ENCODE peak calls at places on chromosomes 6 and 20, in eight cellular contexts. One of them, this sample, is unnamed.

GRCh38 chr20:63739129-63740069 is at the start of gene SLC2A4RG:
- DNase-seq in CD8-positive, alpha-beta T cell: peak; percentile 67
- DNase-seq in GM23338: peak; percentile 79
- DNase-seq in RWPE2: peak; percentile 89
- DNase-seq in right lobe of liver: peak; percentile 90
- DNase-seq in A673: peak; percentile 81
- DNase-seq in uterus: peak; percentile 72
- DNase-seq in Panc1: no peak
- DNase-seq in this sample: no peak

GRCh38 chr6:133921249-133921859 is 31.7 kb upstream of the TBPL1 start:
- DNase-seq in A673: peak; percentile 85
- DNase-seq in Panc1: peak; percentile 48
- DNase-seq in right lobe of liver: peak; percentile 51
- DNase-seq in GM23338: peak; percentile 94
- DNase-seq in RWPE2: no peak
- DNase-seq in CD8-positive, alpha-beta T cell: peak; percentile 66
- DNase-seq in uterus: peak; percentile 85
- DNase-seq in this sample: peak; percentile 83

GRCh38 chr6:28303570-28303969 is 22.2 kb downstream of the PGBD1 start:
- DNase-seq in CD8-positive, alpha-beta T cell: no peak
- DNase-seq in uterus: no peak
- DNase-seq in GM23338: no peak
- DNase-seq in right lobe of liver: no peak
- DNase-seq in A673: no peak
- DNase-seq in Panc1: no peak
- DNase-seq in RWPE2: no peak
- DNase-seq in this sample: no peak

GRCh38 chr6:169045486-169045885 is 208.2 kb downstream of the THBS2 start:
- DNase-seq in uterus: no peak
- DNase-seq in Panc1: no peak
- DNase-seq in CD8-positive, alpha-beta T cell: no peak
- DNase-seq in RWPE2: no peak
- DNase-seq in A673: no peak
- DNase-seq in GM23338: no peak
- DNase-seq in right lobe of liver: no peak
- DNase-seq in this sample: no peak

GRCh38 chr6:3094815-3095214 is 23.7 kb upstream of the BPHL start:
- DNase-seq in A673: no peak
- DNase-seq in RWPE2: no peak
- DNase-seq in right lobe of liver: no peak
- DNase-seq in GM23338: no peak
- DNase-seq in CD8-positive, alpha-beta T cell: no peak
- DNase-seq in uterus: no peak
- DNase-seq in Panc1: no peak
- DNase-seq in this sample: no peak

GRCh38 chr6:46135176-46135575 is 5.4 kb downstream of the ENPP4 start:
- DNase-seq in Panc1: no peak
- DNase-seq in CD8-positive, alpha-beta T cell: no peak
- DNase-seq in uterus: no peak
- DNase-seq in A673: no peak
- DNase-seq in GM23338: no peak
- DNase-seq in right lobe of liver: no peak
- DNase-seq in RWPE2: no peak
- DNase-seq in this sample: no peak

GRCh38 chr6:16437095-16437494 is 198.7 kb downstream of the GMPR start:
- DNase-seq in GM23338: no peak
- DNase-seq in right lobe of liver: no peak
- DNase-seq in CD8-positive, alpha-beta T cell: no peak
- DNase-seq in Panc1: no peak
- DNase-seq in A673: no peak
- DNase-seq in uterus: no peak
- DNase-seq in RWPE2: no peak
- DNase-seq in this sample: no peak

GRCh38 chr20:17650816-17651760 is 31.0 kb downstream of the RRBP1 start:
- DNase-seq in RWPE2: no peak
- DNase-seq in right lobe of liver: no peak
- DNase-seq in A673: no peak
- DNase-seq in uterus: peak; percentile 25
- DNase-seq in Panc1: no peak
- DNase-seq in GM23338: no peak
- DNase-seq in CD8-positive, alpha-beta T cell: no peak
- DNase-seq in this sample: no peak

GRCh38 chr20:31819083-31819784 is at the start of gene MYLK2:
- DNase-seq in CD8-positive, alpha-beta T cell: no peak
- DNase-seq in right lobe of liver: no peak
- DNase-seq in Panc1: no peak
- DNase-seq in GM23338: peak; percentile 37
- DNase-seq in A673: no peak
- DNase-seq in RWPE2: peak; percentile 75
- DNase-seq in uterus: no peak
- DNase-seq in this sample: no peak

GRCh38 chr6:139323511-139324445 is 32.0 kb upstream of the TXLNB start:
- DNase-seq in right lobe of liver: peak; percentile 68
- DNase-seq in GM23338: peak; percentile 86
- DNase-seq in RWPE2: no peak
- DNase-seq in uterus: peak; percentile 67
- DNase-seq in Panc1: no peak
- DNase-seq in CD8-positive, alpha-beta T cell: peak; percentile 85
- DNase-seq in A673: peak; percentile 48
- DNase-seq in this sample: peak; percentile 80

GRCh38 chr20:32456869-32457421 is 98.8 kb downstream of the ASXL1 start:
- DNase-seq in uterus: no peak
- DNase-seq in A673: peak; percentile 68
- DNase-seq in Panc1: no peak
- DNase-seq in GM23338: peak; percentile 88
- DNase-seq in RWPE2: peak; percentile 87
- DNase-seq in right lobe of liver: no peak
- DNase-seq in CD8-positive, alpha-beta T cell: no peak
- DNase-seq in this sample: no peak

GRCh38 chr20:51121901-51122412 is 99.0 kb upstream of the KCNG1 start:
- DNase-seq in GM23338: no peak
- DNase-seq in uterus: no peak
- DNase-seq in CD8-positive, alpha-beta T cell: no peak
- DNase-seq in RWPE2: peak; percentile 76
- DNase-seq in Panc1: peak; percentile 42
- DNase-seq in A673: no peak
- DNase-seq in right lobe of liver: no peak
- DNase-seq in this sample: peak; percentile 49

GRCh38 chr6:25639653-25640052 is 12.4 kb upstream of the SCGN start:
- DNase-seq in uterus: no peak
- DNase-seq in Panc1: no peak
- DNase-seq in GM23338: no peak
- DNase-seq in right lobe of liver: no peak
- DNase-seq in CD8-positive, alpha-beta T cell: no peak
- DNase-seq in RWPE2: no peak
- DNase-seq in A673: no peak
- DNase-seq in this sample: no peak

DNA sequence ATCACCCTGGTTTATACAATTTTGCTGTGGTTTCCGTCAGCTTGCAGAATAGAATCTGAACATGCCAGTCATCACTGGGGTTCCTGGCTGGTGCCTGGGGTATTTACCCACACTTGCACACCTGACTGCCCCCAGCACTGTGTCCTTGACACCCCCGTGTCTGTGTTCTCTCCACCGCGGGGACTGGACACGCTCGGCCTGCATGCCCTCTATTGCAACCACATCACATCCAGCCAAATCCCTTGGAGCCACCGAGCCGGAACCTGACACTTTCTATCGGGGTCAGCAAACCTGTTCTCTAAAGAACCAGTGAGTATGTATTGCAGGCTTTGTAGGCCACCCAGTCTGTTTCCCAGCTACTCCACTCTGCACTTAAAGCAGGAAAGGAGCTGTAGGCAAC is 527.5 kb downstream of the PRKN start:
- DNase-seq in GM23338: no peak
- DNase-seq in RWPE2: no peak
- DNase-seq in A673: no peak
- DNase-seq in Panc1: no peak
- DNase-seq in right lobe of liver: no peak
- DNase-seq in CD8-positive, alpha-beta T cell: no peak
- DNase-seq in uterus: no peak
- DNase-seq in this sample: no peak
- H3K27ac ChIP-seq in GM23338: no peak overlapping the region
- H3K27ac ChIP-seq in RWPE2: no peak overlapping the region
- H3K27ac ChIP-seq in A673: no peak overlapping the region
- H3K27ac ChIP-seq in Panc1: no peak overlapping the region
- H3K27ac ChIP-seq in right lobe of liver: no peak overlapping the region
- H3K27ac ChIP-seq in CD8-positive, alpha-beta T cell: no peak overlapping the region
- H3K27ac ChIP-seq in uterus: no peak overlapping the region
- H3K27ac ChIP-seq in this sample: no peak overlapping the region

GRCh38 chr20:9996944-9997343 is 37.8 kb upstream of the ANKEF1 start:
- DNase-seq in right lobe of liver: no peak
- DNase-seq in A673: no peak
- DNase-seq in RWPE2: no peak
- DNase-seq in Panc1: no peak
- DNase-seq in CD8-positive, alpha-beta T cell: no peak
- DNase-seq in uterus: no peak
- DNase-seq in GM23338: no peak
- DNase-seq in this sample: peak; percentile 28
- H3K27me3 ChIP-seq in right lobe of liver: no peaks in the 10 kb centered on the region
- H3K27me3 ChIP-seq in A673: no peaks in the 10 kb centered on the region
- H3K27me3 ChIP-seq in RWPE2: peaks cover 4% of the 10 kb centered on the region
- H3K27me3 ChIP-seq in Panc1: no peaks in the 10 kb centered on the region
- H3K27me3 ChIP-seq in CD8-positive, alpha-beta T cell: no peaks in the 10 kb centered on the region
- H3K27me3 ChIP-seq in uterus: no peaks in the 10 kb centered on the region
- H3K27me3 ChIP-seq in GM23338: no peaks in the 10 kb centered on the region
- H3K27me3 ChIP-seq in this sample: no peaks in the 10 kb centered on the region

DNA sequence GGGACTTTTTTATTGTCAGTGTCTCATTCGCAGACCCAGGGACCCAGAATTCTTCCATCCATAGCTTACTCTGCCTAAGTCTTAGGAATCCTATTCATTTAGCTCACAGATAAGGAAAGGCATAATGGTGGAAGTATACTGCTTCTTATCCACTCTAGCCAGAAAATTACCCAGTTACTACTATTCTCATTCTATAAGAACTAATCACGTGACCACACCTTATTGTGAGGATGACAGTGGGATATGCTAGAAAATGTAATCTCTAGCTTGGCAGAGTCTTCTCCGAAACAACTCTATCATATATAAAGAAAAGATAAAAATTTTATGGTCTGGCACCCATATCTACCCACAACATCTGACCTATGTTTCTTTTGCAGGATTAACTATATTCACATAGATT is 21.2 kb downstream of the TFAP2D start:
- DNase-seq in GM23338: no peak
- DNase-seq in right lobe of liver: no peak
- DNase-seq in CD8-positive, alpha-beta T cell: no peak
- DNase-seq in RWPE2: no peak
- DNase-seq in A673: no peak
- DNase-seq in uterus: no peak
- DNase-seq in Panc1: no peak
- DNase-seq in this sample: no peak
- H3K4me3 ChIP-seq in GM23338: no peak overlapping the region
- H3K4me3 ChIP-seq in right lobe of liver: no peak overlapping the region
- H3K4me3 ChIP-seq in CD8-positive, alpha-beta T cell: no peak overlapping the region
- H3K4me3 ChIP-seq in RWPE2: no peak overlapping the region
- H3K4me3 ChIP-seq in A673: no peak overlapping the region
- H3K4me3 ChIP-seq in uterus: no peak overlapping the region
- H3K4me3 ChIP-seq in Panc1: no peak overlapping the region
- H3K4me3 ChIP-seq in this sample: no peak overlapping the region

GRCh38 chr6:135983720-135984343 is 132.3 kb downstream of the PDE7B start:
- DNase-seq in CD8-positive, alpha-beta T cell: no peak
- DNase-seq in GM23338: no peak
- DNase-seq in right lobe of liver: no peak
- DNase-seq in A673: no peak
- DNase-seq in Panc1: no peak
- DNase-seq in RWPE2: no peak
- DNase-seq in uterus: no peak
- DNase-seq in this sample: no peak

GRCh38 chr6:135985471-135985870 is 134.0 kb downstream of the PDE7B start:
- DNase-seq in RWPE2: no peak
- DNase-seq in uterus: no peak
- DNase-seq in A673: no peak
- DNase-seq in CD8-positive, alpha-beta T cell: no peak
- DNase-seq in GM23338: no peak
- DNase-seq in Panc1: no peak
- DNase-seq in right lobe of liver: no peak
- DNase-seq in this sample: no peak

GRCh38 chr6:135987226-135987625 is 135.7 kb downstream of the PDE7B start:
- DNase-seq in Panc1: no peak
- DNase-seq in GM23338: no peak
- DNase-seq in right lobe of liver: no peak
- DNase-seq in A673: no peak
- DNase-seq in CD8-positive, alpha-beta T cell: no peak
- DNase-seq in RWPE2: no peak
- DNase-seq in uterus: no peak
- DNase-seq in this sample: no peak

DNA sequence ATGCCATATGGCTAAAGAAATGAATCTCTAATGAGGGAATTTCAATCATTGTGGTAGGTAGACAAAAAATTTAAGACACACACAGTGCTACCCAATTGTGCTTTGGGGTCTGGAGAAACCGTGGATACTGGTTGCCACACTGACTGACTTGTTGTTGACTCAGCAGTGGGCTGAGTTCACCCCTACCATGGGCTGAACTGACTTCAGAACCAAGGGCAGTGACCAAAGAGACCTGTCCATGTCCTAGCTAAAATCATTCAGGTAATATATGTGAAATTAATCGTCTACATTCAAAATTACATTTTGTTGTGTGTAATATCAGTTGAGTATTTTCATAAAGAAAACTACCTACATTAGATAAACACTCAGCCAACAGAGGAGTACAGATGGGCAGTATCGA is 131.6 kb downstream of the PDE7B start:
- DNase-seq in Panc1: no peak
- DNase-seq in right lobe of liver: no peak
- DNase-seq in RWPE2: no peak
- DNase-seq in GM23338: no peak
- DNase-seq in A673: no peak
- DNase-seq in CD8-positive, alpha-beta T cell: no peak
- DNase-seq in uterus: no peak
- DNase-seq in this sample: no peak
- H3K27ac ChIP-seq in Panc1: no peak overlapping the region
- H3K27ac ChIP-seq in right lobe of liver: no peak overlapping the region
- H3K27ac ChIP-seq in RWPE2: no peak overlapping the region
- H3K27ac ChIP-seq in GM23338: no peak overlapping the region
- H3K27ac ChIP-seq in A673: no peak overlapping the region
- H3K27ac ChIP-seq in CD8-positive, alpha-beta T cell: no peak overlapping the region
- H3K27ac ChIP-seq in uterus: no peak overlapping the region
- H3K27ac ChIP-seq in this sample: no peak overlapping the region